ENCODE peak calls at places on chromosomes 4 and X, in five cellular contexts. H is IMR-90, W is K562, L is mesendoderm, Q is PC-3. C is an unnamed sample.

GRCh38 chrX:7190157-7190556 is 42.2 kb upstream of the PUDP start:
- DNase-seq in Q (peak), H (no peak), W (no peak), L (peak), C (no peak)

GRCh38 chr4:38782452-38783108 is at the start of gene TLR10:
- DNase-seq in Q (peak), H (peak), L (peak), W (peak), C (peak)

GRCh38 chr4:92952426-92952825 is 648.7 kb downstream of the GRID2 start:
- DNase-seq in H (no peak), W (no peak), Q (peak), L (no peak), C (no peak)

GRCh38 chrX:31038585-31039326 is 33.1 kb downstream of the FTHL17 start:
- DNase-seq in Q (peak), H (peak), W (peak), L (peak), C (peak)

GRCh38 chr4:90889171-90889570 is 762.0 kb downstream of the CCSER1 start:
- DNase-seq in H (no peak), W (no peak), Q (no peak), L (no peak), C (no peak)

GRCh38 chr4:168475745-168476144 is 4.5 kb downstream of the DDX60L start:
- DNase-seq in Q (peak), L (peak), H (no peak), W (no peak), C (no peak)

GRCh38 chrX:16920116-16920515 is 26.3 kb upstream of the REPS2 start:
- DNase-seq in L (no peak), Q (no peak), W (no peak), H (no peak), C (no peak)

GRCh38 chr4:158255727-158256324 is 45.5 kb downstream of the TMEM144 start:
- DNase-seq in W (peak), L (peak), Q (peak), H (peak), C (no peak)

GRCh38 chr4:147831452-147832192 is 99.7 kb downstream of the ARHGAP10 start:
- DNase-seq in H (peak), L (peak), W (no peak), Q (peak), C (no peak)

GRCh38 chr4:38128478-38129451 is 168.6 kb downstream of the PTTG2 start:
- DNase-seq in Q (peak), H (peak), W (no peak), L (peak), C (peak)

GRCh38 chrX:125439194-125439849 is 119.7 kb downstream of the TEX13C start:
- DNase-seq in L (peak), W (no peak), Q (no peak), H (no peak), C (no peak)

GRCh38 chr4:115145393-115146160 is 32.2 kb upstream of the NDST4 start:
- DNase-seq in W (no peak), Q (no peak), L (no peak), H (no peak), C (no peak)

GRCh38 chr4:143241892-143242291 is 57.2 kb downstream of the USP38 start:
- DNase-seq in H (peak), L (peak), W (peak), Q (peak), C (peak)

GRCh38 chrX:21374994-21375794 is 976 bp downstream of the CNKSR2 start:
- DNase-seq in W (no peak), H (no peak), Q (no peak), L (peak), C (no peak)

GRCh38 chr4:66555301-66555700 is 885.0 kb upstream of the EPHA5 start:
- DNase-seq in W (no peak), L (no peak), H (peak), Q (peak), C (no peak)

GRCh38 chr4:115090483-115091075 is 22.8 kb downstream of the NDST4 start:
- DNase-seq in W (no peak), H (peak), Q (peak), L (peak), C (no peak)

GRCh38 chr4:20895208-20895607 is 194.9 kb downstream of the PACRGL start:
- DNase-seq in W (no peak), L (no peak), Q (no peak), H (no peak), C (no peak)

GRCh38 chrX:64230123-64230970 is at the start of gene ASB12:
- DNase-seq in H (no peak), W (peak), L (no peak), Q (no peak), C (no peak)

GRCh38 chr4:23730998-23731397 is 158.8 kb downstream of the PPARGC1A start:
- DNase-seq in L (no peak), H (no peak), W (no peak), Q (no peak), C (no peak)

GRCh38 chr4:87009095-87009648 is 74.4 kb downstream of the AFF1 start:
- DNase-seq in Q (no peak), L (no peak), W (no peak), H (no peak), C (no peak)

GRCh38 chrX:97132654-97133415 is 249.1 kb downstream of the RPA4 start:
- DNase-seq in L (no peak), Q (no peak), W (no peak), H (no peak), C (no peak)

GRCh38 chrX:50704987-50705386 is 109.0 kb downstream of the SHROOM4 start:
- DNase-seq in L (no peak), Q (no peak), H (no peak), W (no peak), C (no peak)

GRCh38 chrX:68685722-68686683 is 38.5 kb downstream of the STARD8 start:
- DNase-seq in Q (no peak), H (peak), L (peak), W (peak), C (no peak)
- H3K4me3 ChIP-seq in Q (peak), H (peak), L (no peak), W (peak), C (peak)

DNA sequence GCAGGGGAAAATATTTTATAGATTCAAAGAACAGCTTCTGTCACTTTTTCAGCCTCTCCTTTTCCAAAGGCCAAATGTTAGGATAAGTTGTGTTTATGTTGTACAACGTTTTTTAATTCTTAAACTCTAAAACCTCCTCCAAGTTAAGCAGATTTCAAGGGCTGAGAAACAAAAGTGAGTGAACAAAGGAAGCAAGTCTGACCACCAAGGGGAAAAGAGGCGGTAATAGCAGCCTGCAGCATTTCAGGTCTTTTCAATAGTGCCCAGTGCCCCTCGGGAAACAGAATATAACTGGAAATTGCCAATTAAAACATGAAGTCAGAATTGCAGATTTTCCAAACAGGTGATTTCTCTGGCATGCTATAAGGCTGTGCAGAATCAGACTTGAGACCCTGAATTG is 510.0 kb upstream of the HTR2C start:
- DNase-seq in Q (no peak), L (no peak), W (no peak), H (no peak), C (no peak)
- H3K9ac ChIP-seq in Q (no peak), L (no peak), W (no peak), H (no peak), C (no peak)

GRCh38 chr4:186829097-186829496 is 105.4 kb upstream of the FAT1 start:
- DNase-seq in H (no peak), Q (no peak), L (no peak), W (no peak), C (no peak)

GRCh38 chr4:186829740-186830449 is 106.2 kb upstream of the FAT1 start:
- DNase-seq in L (no peak), Q (peak), H (peak), W (peak), C (no peak)

GRCh38 chr4:186827542-186827887 is 103.9 kb upstream of the FAT1 start:
- DNase-seq in Q (no peak), H (peak), W (no peak), L (no peak), C (no peak)

GRCh38 chr4:186825069-186825468 is 101.4 kb upstream of the FAT1 start:
- DNase-seq in Q (no peak), W (no peak), L (no peak), H (no peak), C (no peak)

GRCh38 chr4:186826866-186827541 is 103.3 kb upstream of the FAT1 start:
- DNase-seq in L (no peak), W (no peak), H (peak), Q (no peak), C (no peak)
- H3K4me3 ChIP-seq in L (no peak), W (no peak), H (no peak), Q (no peak), C (no peak)

GRCh38 chr4:78672441-78672815 is 103.7 kb upstream of the BMP2K start:
- DNase-seq in W (no peak), L (no peak), Q (no peak), H (no peak), C (no peak)
- H3K9ac ChIP-seq in W (no peak), L (no peak), Q (no peak), H (no peak), C (no peak)

GRCh38 chr4:186688150-186688943 is 35.3 kb downstream of the FAT1 start:
- DNase-seq in H (no peak), W (no peak), L (peak), Q (no peak), C (peak)
- H3K4me3 ChIP-seq in H (no peak), W (no peak), L (no peak), Q (no peak), C (no peak)

DNA sequence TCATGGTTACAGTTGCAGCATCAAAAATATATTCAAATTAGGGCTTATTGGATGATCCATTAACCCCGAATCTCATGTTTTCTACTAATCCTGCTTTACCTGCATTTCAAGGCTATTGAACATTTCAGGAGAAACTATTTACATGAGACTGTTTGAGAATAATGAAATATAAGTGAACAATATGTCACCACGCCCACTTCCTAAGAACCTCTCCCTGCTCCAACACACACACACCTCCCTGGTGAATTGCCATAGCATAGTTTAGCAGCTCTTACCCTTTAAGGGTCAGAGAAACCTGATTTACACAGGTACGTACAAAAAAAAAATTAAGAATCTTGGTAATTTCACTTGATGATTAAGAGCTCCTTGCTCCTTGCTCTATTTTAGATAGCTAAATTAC is 113.4 kb downstream of the ANXA5 start:
- DNase-seq in L (no peak), Q (no peak), H (no peak), W (no peak), C (no peak)
- H3K9ac ChIP-seq in L (no peak), Q (no peak), H (no peak), W (no peak), C (no peak)